ENCODE peak calls at places on chromosomes 6 and 20, in four cellular contexts. V is HFF-Myc, A is cardiac fibroblast, C is RWPE1. P is an unnamed sample.

GRCh38 chr20:54132612-54133433 is 41.0 kb downstream of the CYP24A1 start:
- DNase-seq in V (peak; percentile 96), A (peak; percentile 97), C (peak; percentile 97), P (peak; percentile 96)

GRCh38 chr20:55166063-55166462 is 690.7 kb downstream of the DOK5 start:
- DNase-seq in V (no peak), A (no peak), C (no peak), P (no peak)

GRCh38 chr20:25011831-25012241 is 19.3 kb upstream of the APMAP start:
- DNase-seq in V (no peak), A (no peak), C (no peak), P (no peak)

GRCh38 chr6:146357578-146358340 is 185.9 kb upstream of the RAB32 start:
- DNase-seq in V (peak; percentile 47), A (peak; percentile 64), C (peak; percentile 48), P (peak; percentile 38)

GRCh38 chr20:58277578-58278344 is 31.8 kb upstream of the RAB22A start:
- DNase-seq in V (no peak), A (no peak), C (no peak), P (no peak)

GRCh38 chr20:36613974-36614373 is 8.4 kb downstream of the RAB5IF start:
- DNase-seq in V (no peak), A (no peak), C (no peak), P (no peak)

GRCh38 chr6:143513410-143513809 is 1.9 kb upstream of the FUCA2 start:
- DNase-seq in V (no peak), A (no peak), C (peak; percentile 16), P (no peak)

GRCh38 chr6:20873425-20874190 is 339.4 kb downstream of the CDKAL1 start:
- DNase-seq in V (no peak), A (peak; percentile 50), C (no peak), P (no peak)

GRCh38 chr20:63297371-63297781 is 4.4 kb downstream of the COL20A1 start:
- DNase-seq in V (no peak), A (no peak), C (no peak), P (no peak)

GRCh38 chr6:93972791-93973190 is 553.4 kb upstream of the EPHA7 start:
- DNase-seq in V (no peak), A (no peak), C (no peak), P (no peak)

GRCh38 chr20:46963758-46964181 is 69.1 kb downstream of the EYA2 start:
- DNase-seq in V (no peak), A (no peak), C (peak; percentile 44), P (no peak)

GRCh38 chr6:153301602-153302001 is 170.5 kb upstream of the RGS17 start:
- DNase-seq in V (no peak), A (no peak), C (no peak), P (no peak)

GRCh38 chr20:4919047-4919704 is 82.1 kb downstream of the SLC23A2 start:
- DNase-seq in V (no peak), A (no peak), C (no peak), P (no peak)

GRCh38 chr20:14881518-14881917 is 544.1 kb upstream of the FLRT3 start:
- DNase-seq in V (no peak), A (no peak), C (no peak), P (no peak)

GRCh38 chr6:124955108-124955851 is 7.0 kb upstream of the RNF217 start:
- DNase-seq in V (no peak), A (peak; percentile 60), C (no peak), P (no peak)

GRCh38 chr20:50438986-50439407 is 71.2 kb upstream of the PTPN1 start:
- DNase-seq in V (no peak), A (no peak), C (peak; percentile 97), P (peak; percentile 61)

GRCh38 chr20:47351643-47352331 is 4.7 kb downstream of the ZMYND8 start:
- DNase-seq in V (no peak), A (no peak), C (no peak), P (no peak)

GRCh38 chr6:13573255-13573654 is 1.1 kb upstream of the SIRT5 start:
- DNase-seq in V (no peak), A (no peak), C (no peak), P (no peak)

GRCh38 chr6:130671119-130672104 is 155.8 kb upstream of the SMLR1 start:
- DNase-seq in V (no peak), A (peak; percentile 47), C (no peak), P (no peak)

GRCh38 chr6:170110201-170111140 is 180.4 kb downstream of the DLL1 start:
- DNase-seq in V (no peak), A (no peak), C (no peak), P (no peak)

DNA sequence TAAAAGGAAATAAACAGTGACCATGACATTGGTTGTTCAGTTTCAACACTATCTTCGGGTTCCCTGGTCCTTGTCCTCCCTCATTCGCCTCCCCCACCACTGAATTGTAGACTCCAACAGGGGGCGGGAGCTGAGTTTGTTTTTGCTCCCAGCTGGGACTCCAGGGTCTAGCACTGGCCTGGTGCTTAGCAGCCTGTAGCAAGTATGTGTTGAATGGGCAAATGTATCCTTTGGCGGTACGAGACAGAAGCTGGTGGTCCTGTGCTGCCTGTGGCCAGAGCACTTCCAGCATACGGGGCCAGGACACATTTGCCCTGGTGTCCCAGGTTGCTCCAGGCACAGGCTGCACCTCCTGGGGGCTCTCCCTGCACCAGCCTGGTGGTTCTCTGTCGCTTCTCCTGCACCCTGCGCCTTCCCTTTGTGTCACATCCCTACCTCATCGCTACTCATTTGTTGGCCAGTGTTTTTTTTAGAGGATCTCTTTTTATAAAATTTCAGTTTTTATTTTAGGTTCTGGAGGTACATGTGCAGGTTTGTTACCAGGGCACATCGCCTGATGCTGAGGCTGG is 40.1 kb downstream of the PHACTR3 start:
- DNase-seq in V (no peak), A (no peak), C (no peak), P (no peak)
- TF ChIP-seq CTCF in V (no peak), A (no peak), C (no peak), P (no peak)

DNA sequence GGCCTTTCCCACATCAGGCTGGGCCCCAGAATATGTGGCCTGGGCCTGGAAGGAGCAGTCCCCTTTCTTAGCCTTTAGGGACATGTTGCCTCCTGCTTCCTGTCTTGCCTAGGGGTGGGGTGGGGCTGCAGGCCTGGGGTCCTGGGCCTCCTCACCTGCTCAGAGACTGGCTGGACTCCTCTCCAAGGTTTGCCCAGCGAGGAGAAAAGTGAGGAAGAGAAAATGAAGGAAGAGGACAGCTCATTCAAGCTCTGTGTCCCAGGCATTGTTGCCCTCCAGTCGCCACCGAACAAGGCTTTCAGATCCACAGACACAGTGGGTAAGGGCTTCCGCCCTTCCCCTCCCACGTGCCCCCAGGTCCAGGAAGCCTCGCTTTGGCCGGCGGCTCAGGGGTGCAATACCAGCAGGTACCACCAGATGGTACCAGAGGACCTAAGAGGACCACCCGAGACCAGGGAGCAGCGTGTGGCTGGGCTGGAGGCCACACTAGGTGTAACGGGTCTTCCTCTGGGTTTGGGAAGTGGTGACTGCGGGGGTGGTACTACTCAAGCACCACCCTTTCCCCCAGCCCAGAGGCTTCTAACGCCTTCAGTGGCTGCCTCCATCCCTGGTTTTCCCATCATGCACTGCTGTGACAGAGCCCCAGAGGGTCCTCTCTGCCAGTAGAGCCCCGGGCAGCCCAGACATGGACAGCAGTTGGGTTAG is 5.5 kb upstream of the BAK1 start:
- DNase-seq in V (peak; percentile 52), A (peak; percentile 83), C (peak; percentile 72), P (no peak)
- TF ChIP-seq CTCF in V (peak; percentile 97), A (peak; percentile 98), C (peak; percentile 95), P (peak; percentile 89)

GRCh38 chr6:104789770-104790190 is 69.9 kb downstream of the HACE1 start:
- DNase-seq in V (peak; percentile 7), A (peak; percentile 73), C (peak; percentile 17), P (no peak)
- TF ChIP-seq CTCF in V (peak; percentile 26), A (peak; percentile 20), C (peak; percentile 51), P (peak; percentile 50)

GRCh38 chr6:49457771-49458170 is 5.3 kb downstream of the MMUT start:
- DNase-seq in V (no peak), A (no peak), C (no peak), P (no peak)

GRCh38 chr6:49454787-49455709 is 8.0 kb downstream of the MMUT start:
- DNase-seq in V (no peak), A (no peak), C (no peak), P (no peak)

DNA sequence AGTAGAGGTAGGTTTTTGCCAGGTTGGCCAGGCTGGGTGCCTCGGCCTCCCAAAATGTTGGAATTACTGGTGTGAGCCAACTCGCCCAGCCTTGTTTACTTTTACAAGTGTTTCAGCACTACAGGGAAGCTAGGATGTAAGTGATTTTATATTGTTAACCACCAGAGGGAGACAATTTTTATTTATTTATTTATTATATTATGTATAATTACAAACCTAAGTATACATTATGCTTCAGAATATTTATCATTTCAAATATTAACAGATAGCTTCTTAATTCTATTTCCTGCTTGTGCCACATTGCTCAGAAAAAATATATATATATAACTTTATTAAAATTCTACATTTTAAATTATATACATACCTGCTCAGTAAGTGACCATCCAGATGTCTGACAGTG is 9.8 kb downstream of the MMUT start:
- DNase-seq in V (no peak), A (peak; percentile 13), C (peak; percentile 17), P (no peak)
- TF ChIP-seq CTCF in V (no peak), A (peak; percentile 22), C (no peak), P (peak; percentile 31)

P was measured in epithelial cell of proximal tubule.